ENCODE peak calls at places on chromosomes 3 and 15, in six cellular contexts. One of them, this sample, is unnamed.

GRCh38 chr3:123880998-123881561 is 3.1 kb downstream of the MYLK start:
- DNase-seq in AG04450: peak; percentile 13
- DNase-seq in body of pancreas: no peak
- DNase-seq in tibial nerve: no peak
- DNase-seq in right cardiac atrium: no peak
- DNase-seq in IMR-90: peak; percentile 63
- DNase-seq in this sample: no peak

GRCh38 chr3:22371592-22372291 is 620.7 kb upstream of the ZNF385D start:
- DNase-seq in AG04450: no peak
- DNase-seq in body of pancreas: no peak
- DNase-seq in tibial nerve: no peak
- DNase-seq in right cardiac atrium: no peak
- DNase-seq in IMR-90: no peak
- DNase-seq in this sample: no peak

GRCh38 chr15:72790302-72790955 is 6.9 kb upstream of the ADPGK start:
- DNase-seq in AG04450: no peak
- DNase-seq in body of pancreas: no peak
- DNase-seq in tibial nerve: no peak
- DNase-seq in right cardiac atrium: no peak
- DNase-seq in IMR-90: peak; percentile 60
- DNase-seq in this sample: no peak

GRCh38 chr3:112610121-112610520 is 30.8 kb downstream of the CCDC80 start:
- DNase-seq in AG04450: no peak
- DNase-seq in body of pancreas: no peak
- DNase-seq in tibial nerve: no peak
- DNase-seq in right cardiac atrium: no peak
- DNase-seq in IMR-90: peak; percentile 47
- DNase-seq in this sample: no peak

GRCh38 chr15:80822666-80823065 is 43.5 kb downstream of the CEMIP start:
- DNase-seq in AG04450: no peak
- DNase-seq in body of pancreas: no peak
- DNase-seq in tibial nerve: no peak
- DNase-seq in right cardiac atrium: no peak
- DNase-seq in IMR-90: no peak
- DNase-seq in this sample: no peak

GRCh38 chr3:143119974-143120715 is 574 bp downstream of the CHST2 start:
- DNase-seq in AG04450: no peak
- DNase-seq in body of pancreas: no peak
- DNase-seq in tibial nerve: no peak
- DNase-seq in right cardiac atrium: peak; percentile 41
- DNase-seq in IMR-90: no peak
- DNase-seq in this sample: no peak

GRCh38 chr3:152253514-152253913 is 15.2 kb upstream of the MBNL1 start:
- DNase-seq in AG04450: no peak
- DNase-seq in body of pancreas: no peak
- DNase-seq in tibial nerve: no peak
- DNase-seq in right cardiac atrium: no peak
- DNase-seq in IMR-90: no peak
- DNase-seq in this sample: no peak

GRCh38 chr3:113019182-113020137 is 28.7 kb downstream of the GTPBP8 start:
- DNase-seq in AG04450: peak; percentile 80
- DNase-seq in body of pancreas: peak; percentile 93
- DNase-seq in tibial nerve: peak; percentile 70
- DNase-seq in right cardiac atrium: peak; percentile 93
- DNase-seq in IMR-90: peak; percentile 91
- DNase-seq in this sample: peak; percentile 74

GRCh38 chr3:130946876-130947275 is 53.0 kb downstream of the ATP2C1 start:
- DNase-seq in AG04450: no peak
- DNase-seq in body of pancreas: no peak
- DNase-seq in tibial nerve: no peak
- DNase-seq in right cardiac atrium: no peak
- DNase-seq in IMR-90: no peak
- DNase-seq in this sample: no peak

GRCh38 chr3:158727499-158728377 is 4.5 kb downstream of the RARRES1 start:
- DNase-seq in AG04450: no peak
- DNase-seq in body of pancreas: peak; percentile 75
- DNase-seq in tibial nerve: peak; percentile 86
- DNase-seq in right cardiac atrium: no peak
- DNase-seq in IMR-90: peak; percentile 83
- DNase-seq in this sample: no peak

GRCh38 chr3:33664195-33664594 is 53.9 kb downstream of the CLASP2 start:
- DNase-seq in AG04450: peak; percentile 38
- DNase-seq in body of pancreas: no peak
- DNase-seq in tibial nerve: no peak
- DNase-seq in right cardiac atrium: no peak
- DNase-seq in IMR-90: peak; percentile 92
- DNase-seq in this sample: no peak

GRCh38 chr3:41174703-41174964 is 24.7 kb upstream of the CTNNB1 start:
- DNase-seq in AG04450: no peak
- DNase-seq in body of pancreas: no peak
- DNase-seq in tibial nerve: no peak
- DNase-seq in right cardiac atrium: no peak
- DNase-seq in IMR-90: no peak
- DNase-seq in this sample: no peak

GRCh38 chr15:89089316-89090230 is 1.3 kb downstream of the ABHD2 start:
- DNase-seq in AG04450: no peak
- DNase-seq in body of pancreas: peak; percentile 65
- DNase-seq in tibial nerve: no peak
- DNase-seq in right cardiac atrium: no peak
- DNase-seq in IMR-90: no peak
- DNase-seq in this sample: no peak
- H3K4me3 ChIP-seq in AG04450: peak overlapping the region; percentile 87
- H3K4me3 ChIP-seq in body of pancreas: peak overlapping the region; percentile 88
- H3K4me3 ChIP-seq in tibial nerve: peak overlapping the region; percentile 98
- H3K4me3 ChIP-seq in right cardiac atrium: peak overlapping the region; percentile 82
- H3K4me3 ChIP-seq in IMR-90: peak overlapping the region; percentile 73
- H3K4me3 ChIP-seq in this sample: peak overlapping the region; percentile 91

GRCh38 chr15:88705769-88706165 is 67.0 kb downstream of the ISG20 start:
- DNase-seq in AG04450: no peak
- DNase-seq in body of pancreas: no peak
- DNase-seq in tibial nerve: no peak
- DNase-seq in right cardiac atrium: no peak
- DNase-seq in IMR-90: no peak
- DNase-seq in this sample: no peak
- H3K27me3 ChIP-seq in AG04450: no peaks in the 10 kb centered on the region
- H3K27me3 ChIP-seq in body of pancreas: no peaks in the 10 kb centered on the region
- H3K27me3 ChIP-seq in tibial nerve: no peaks in the 10 kb centered on the region
- H3K27me3 ChIP-seq in right cardiac atrium: peaks cover 2% of the 10 kb centered on the region
- H3K27me3 ChIP-seq in IMR-90: peaks cover 18% of the 10 kb centered on the region
- H3K27me3 ChIP-seq in this sample: no peaks in the 10 kb centered on the region

GRCh38 chr15:31391687-31392671 is 65.3 kb downstream of the KLF13 start:
- DNase-seq in AG04450: peak; percentile 23
- DNase-seq in body of pancreas: peak; percentile 89
- DNase-seq in tibial nerve: peak; percentile 87
- DNase-seq in right cardiac atrium: peak; percentile 84
- DNase-seq in IMR-90: peak; percentile 62
- DNase-seq in this sample: peak; percentile 70

GRCh38 chr15:31390029-31390428 is 63.4 kb downstream of the KLF13 start:
- DNase-seq in AG04450: no peak
- DNase-seq in body of pancreas: no peak
- DNase-seq in tibial nerve: peak; percentile 3
- DNase-seq in right cardiac atrium: no peak
- DNase-seq in IMR-90: no peak
- DNase-seq in this sample: no peak

GRCh38 chr15:31392761-31393401 is 66.2 kb downstream of the KLF13 start:
- DNase-seq in AG04450: no peak
- DNase-seq in body of pancreas: peak; percentile 56
- DNase-seq in tibial nerve: peak; percentile 6
- DNase-seq in right cardiac atrium: no peak
- DNase-seq in IMR-90: no peak
- DNase-seq in this sample: no peak

GRCh38 chr15:31389576-31389975 is 62.9 kb downstream of the KLF13 start:
- DNase-seq in AG04450: no peak
- DNase-seq in body of pancreas: no peak
- DNase-seq in tibial nerve: peak; percentile 2
- DNase-seq in right cardiac atrium: no peak
- DNase-seq in IMR-90: no peak
- DNase-seq in this sample: no peak

DNA sequence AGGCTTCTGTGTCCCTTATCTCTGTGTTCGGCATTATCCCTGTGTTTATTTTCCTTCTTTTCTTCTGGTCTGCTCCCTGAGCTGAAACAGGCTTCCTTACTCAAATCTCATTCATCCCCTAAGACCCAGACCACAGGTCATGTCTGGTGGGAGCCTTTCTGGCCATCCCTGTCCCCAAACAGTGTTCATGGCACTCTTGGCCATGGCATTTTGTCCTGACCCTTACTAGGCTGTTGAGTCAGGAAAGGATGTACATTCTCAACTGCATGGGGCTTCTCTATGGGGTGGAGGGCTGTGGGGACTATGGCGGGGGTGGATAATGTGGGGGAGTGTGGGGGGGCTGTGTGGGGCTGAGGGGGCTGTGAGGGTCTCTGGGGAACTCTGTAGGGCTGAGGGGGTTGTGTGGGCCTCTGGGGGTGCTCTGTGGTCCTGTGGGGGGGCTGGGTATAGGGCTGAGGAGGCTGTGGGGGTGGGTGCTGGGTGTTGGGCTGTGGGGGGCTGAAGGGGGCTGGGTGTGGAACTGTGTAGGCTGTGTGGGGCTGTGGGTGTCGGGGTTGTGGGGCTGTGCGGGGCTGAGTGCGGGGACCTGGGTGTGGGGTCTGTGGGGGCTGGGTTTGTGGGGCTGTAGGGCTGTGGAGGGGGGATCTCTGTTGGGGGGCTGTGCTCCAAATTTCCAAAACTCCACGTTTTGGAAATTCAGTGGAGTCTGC is 64.3 kb downstream of the KLF13 start:
- DNase-seq in AG04450: no peak
- DNase-seq in body of pancreas: no peak
- DNase-seq in tibial nerve: peak; percentile 4
- DNase-seq in right cardiac atrium: no peak
- DNase-seq in IMR-90: no peak
- DNase-seq in this sample: no peak
- H3K4me3 ChIP-seq in AG04450: no peak overlapping the region
- H3K4me3 ChIP-seq in body of pancreas: no peak overlapping the region
- H3K4me3 ChIP-seq in tibial nerve: peak overlapping the region; percentile 65
- H3K4me3 ChIP-seq in right cardiac atrium: peak overlapping the region; percentile 57
- H3K4me3 ChIP-seq in IMR-90: no peak overlapping the region
- H3K4me3 ChIP-seq in this sample: peak overlapping the region; percentile 83

GRCh38 chr15:101563397-101563796 is 73.9 kb upstream of the PCSK6 start:
- DNase-seq in AG04450: no peak
- DNase-seq in body of pancreas: no peak
- DNase-seq in tibial nerve: no peak
- DNase-seq in right cardiac atrium: no peak
- DNase-seq in IMR-90: no peak
- DNase-seq in this sample: no peak
- H3K27me3 ChIP-seq in AG04450: no peaks in the 10 kb centered on the region
- H3K27me3 ChIP-seq in body of pancreas: no peaks in the 10 kb centered on the region
- H3K27me3 ChIP-seq in tibial nerve: no peaks in the 10 kb centered on the region
- H3K27me3 ChIP-seq in right cardiac atrium: no peaks in the 10 kb centered on the region
- H3K27me3 ChIP-seq in IMR-90: peaks cover 16% of the 10 kb centered on the region
- H3K27me3 ChIP-seq in this sample: no peaks in the 10 kb centered on the region

GRCh38 chr3:157335677-157336076 is 101.0 kb upstream of the PTX3 start:
- DNase-seq in AG04450: peak; percentile 39
- DNase-seq in body of pancreas: no peak
- DNase-seq in tibial nerve: no peak
- DNase-seq in right cardiac atrium: no peak
- DNase-seq in IMR-90: peak; percentile 82
- DNase-seq in this sample: no peak
- H3K4me3 ChIP-seq in AG04450: no peak overlapping the region
- H3K4me3 ChIP-seq in body of pancreas: no peak overlapping the region
- H3K4me3 ChIP-seq in tibial nerve: no peak overlapping the region
- H3K4me3 ChIP-seq in right cardiac atrium: no peak overlapping the region
- H3K4me3 ChIP-seq in IMR-90: no peak overlapping the region
- H3K4me3 ChIP-seq in this sample: no peak overlapping the region

GRCh38 chr3:72289708-72290104 is 504.8 kb upstream of the PROK2 start:
- DNase-seq in AG04450: no peak
- DNase-seq in body of pancreas: no peak
- DNase-seq in tibial nerve: no peak
- DNase-seq in right cardiac atrium: no peak
- DNase-seq in IMR-90: no peak
- DNase-seq in this sample: no peak
- H3K27me3 ChIP-seq in AG04450: peaks cover 30% of the 10 kb centered on the region
- H3K27me3 ChIP-seq in body of pancreas: no peaks in the 10 kb centered on the region
- H3K27me3 ChIP-seq in tibial nerve: no peaks in the 10 kb centered on the region
- H3K27me3 ChIP-seq in right cardiac atrium: no peaks in the 10 kb centered on the region
- H3K27me3 ChIP-seq in IMR-90: peaks cover 38% of the 10 kb centered on the region
- H3K27me3 ChIP-seq in this sample: no peaks in the 10 kb centered on the region

GRCh38 chr3:185737020-185737419 is 87.8 kb downstream of the IGF2BP2 start:
- DNase-seq in AG04450: peak; percentile 50
- DNase-seq in body of pancreas: no peak
- DNase-seq in tibial nerve: no peak
- DNase-seq in right cardiac atrium: no peak
- DNase-seq in IMR-90: peak; percentile 85
- DNase-seq in this sample: no peak
- H3K4me3 ChIP-seq in AG04450: no peak overlapping the region
- H3K4me3 ChIP-seq in body of pancreas: no peak overlapping the region
- H3K4me3 ChIP-seq in tibial nerve: no peak overlapping the region
- H3K4me3 ChIP-seq in right cardiac atrium: no peak overlapping the region
- H3K4me3 ChIP-seq in IMR-90: no peak overlapping the region
- H3K4me3 ChIP-seq in this sample: no peak overlapping the region